ENCODE peak calls at places on chromosomes 4 and X, in nine cellular contexts. I is thoracic aorta, W is pancreas, P is psoas muscle, X is A549, U is upper lobe of right lung, V is sigmoid colon, M is BE2C, H is cardiac muscle cell. B is an unnamed sample.

GRCh38 chrX:94041881-94042280 is 367.9 kb downstream of the FAM133A start:
- DNase-seq in I (no peak), V (no peak), X (no peak), W (no peak), H (no peak), U (no peak), P (no peak), M (no peak), B (no peak)

GRCh38 chr4:147741190-147741788 is 9.4 kb downstream of the ARHGAP10 start:
- DNase-seq in P (no peak), W (no peak), M (no peak), U (no peak), X (no peak), I (no peak), H (peak; percentile 38), V (no peak), B (no peak)

GRCh38 chr4:2451821-2452785 is 16.8 kb upstream of the RNF4 start:
- DNase-seq in M (no peak), P (peak; percentile 44), H (no peak), V (peak; percentile 61), X (no peak), U (peak; percentile 52), I (no peak), W (no peak), B (no peak)

GRCh38 chr4:151260526-151260925 is 16.4 kb upstream of the PRSS48 start:
- DNase-seq in X (no peak), I (no peak), W (no peak), P (no peak), V (no peak), M (no peak), U (no peak), H (no peak), B (no peak)

GRCh38 chr4:47856713-47857112 is 18.8 kb upstream of the CORIN start:
- DNase-seq in H (no peak), P (no peak), X (no peak), I (no peak), U (no peak), V (no peak), W (no peak), M (no peak), B (no peak)

GRCh38 chr4:38523054-38523453 is 140.9 kb upstream of the KLF3 start:
- DNase-seq in H (no peak), I (no peak), V (no peak), M (no peak), U (no peak), P (no peak), X (no peak), W (no peak), B (no peak)

GRCh38 chr4:126874533-126874932 is 758.2 kb upstream of the INTU start:
- DNase-seq in V (no peak), H (no peak), X (no peak), M (no peak), U (no peak), P (no peak), I (no peak), W (no peak), B (no peak)

GRCh38 chr4:121107507-121107906 is 35.2 kb upstream of the NDNF start:
- DNase-seq in W (no peak), I (no peak), M (no peak), V (no peak), X (no peak), U (no peak), P (no peak), H (no peak), B (no peak)

DNA sequence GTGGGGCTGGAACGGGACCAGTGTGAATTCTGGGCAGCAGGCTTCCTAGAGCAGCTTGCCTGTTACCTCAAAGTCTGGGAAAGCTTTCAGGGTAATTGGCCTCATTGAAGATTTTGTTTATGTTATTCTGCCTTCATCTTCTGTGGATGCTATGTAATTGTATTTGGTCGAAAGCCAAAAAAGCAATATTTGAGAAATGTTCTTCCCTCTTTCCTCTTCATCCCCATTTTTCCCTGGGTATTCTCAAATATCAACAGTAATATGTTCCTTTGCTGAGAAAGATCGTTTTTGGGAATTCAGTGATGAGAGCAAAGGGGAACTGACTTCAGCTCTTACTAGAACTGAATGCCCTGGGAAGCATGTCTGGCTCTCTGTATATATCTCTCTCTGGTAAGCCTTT is 13.0 kb downstream of the TMEM131L start:
- DNase-seq in I (no peak), M (no peak), H (no peak), P (no peak), W (no peak), U (no peak), V (no peak), X (no peak), B (no peak)
- H3K4me1 ChIP-seq in I (peaks cover 45% of the 10 kb centered on the region), M (peaks cover 6% of the 10 kb centered on the region), H (no peaks in the 10 kb centered on the region), P (peaks cover 55% of the 10 kb centered on the region), W (peaks cover 13% of the 10 kb centered on the region), U (no peaks in the 10 kb centered on the region), V (peaks cover 36% of the 10 kb centered on the region), X (no peaks in the 10 kb centered on the region), B (no peaks in the 10 kb centered on the region)

GRCh38 chrX:97563531-97564133 is 679.9 kb downstream of the RPA4 start:
- DNase-seq in H (peak; percentile 79), V (peak; percentile 65), P (no peak), M (no peak), U (no peak), W (no peak), I (no peak), X (no peak), B (peak; percentile 29)
- H3K4me3 ChIP-seq in H (no peak overlapping the region), V (peak overlapping the region; percentile 29), P (peak overlapping the region; percentile 29), M (no peak overlapping the region), U (peak overlapping the region; percentile 31), W (no peak overlapping the region), I (peak overlapping the region; percentile 53), X (no peak overlapping the region), B (peak overlapping the region; percentile 9)

DNA sequence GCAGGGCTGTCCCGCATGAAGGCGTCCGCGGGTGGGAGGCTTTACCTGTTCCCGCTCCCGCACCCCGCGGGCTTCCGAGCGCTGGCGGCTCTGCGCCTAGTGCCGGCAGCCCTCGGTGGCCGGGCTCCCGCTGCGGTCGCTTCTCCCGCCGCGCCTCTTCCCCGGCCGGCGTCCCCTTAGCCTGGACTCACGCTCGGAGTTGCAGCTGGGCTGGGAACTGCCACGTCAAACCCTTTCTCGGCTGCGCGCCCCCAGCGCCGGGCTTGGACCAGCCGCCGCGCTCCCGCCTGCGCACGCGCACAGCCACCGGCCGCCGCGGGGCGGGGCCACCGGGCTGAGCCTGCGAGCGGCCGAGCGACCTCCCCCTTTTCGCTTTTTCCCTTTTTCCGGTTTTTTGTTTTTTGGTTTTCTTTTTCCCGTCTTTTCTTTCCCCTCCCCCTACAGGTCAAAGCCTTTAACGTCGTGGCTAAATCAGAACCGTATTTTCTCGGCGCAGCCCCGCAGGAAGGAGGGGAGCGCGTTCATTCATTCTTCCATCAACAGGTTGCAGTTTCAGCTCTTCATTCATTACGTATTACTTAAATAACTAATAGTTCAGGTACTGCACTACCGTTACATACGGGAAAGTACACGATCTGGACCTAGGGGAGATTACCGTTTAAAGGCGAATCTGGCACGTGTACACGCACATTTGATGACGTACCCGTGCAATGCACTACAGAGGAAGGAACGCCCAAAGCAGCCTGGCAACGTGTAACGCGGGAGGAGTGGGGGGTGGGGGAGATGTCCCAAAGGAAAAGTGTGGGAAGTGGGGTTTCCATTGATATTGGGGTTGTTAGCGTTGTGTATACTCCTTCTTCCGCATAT is at the start of gene SEC24D:
- DNase-seq in I (peak; percentile 57), W (peak; percentile 89), V (peak; percentile 95), X (peak; percentile 81), P (peak; percentile 95), U (peak; percentile 94), H (peak; percentile 92), M (peak; percentile 95), B (peak; percentile 89)
- TF ChIP-seq CTCF in I (no peak), W (no peak), V (no peak), X (no peak), P (no peak), U (no peak), H (no peak), M (no peak), B (no peak)

GRCh38 chr4:113575391-113575790 is 186.1 kb downstream of the CAMK2D start:
- DNase-seq in U (no peak), P (no peak), W (no peak), M (no peak), V (no peak), X (no peak), I (no peak), H (peak; percentile 77), B (no peak)
- H3K4me1 ChIP-seq in U (peaks cover 15% of the 10 kb centered on the region), P (peaks cover 30% of the 10 kb centered on the region), W (peaks cover 5% of the 10 kb centered on the region), M (no peaks in the 10 kb centered on the region), V (peaks cover 31% of the 10 kb centered on the region), X (peaks cover 11% of the 10 kb centered on the region), I (peaks cover 28% of the 10 kb centered on the region), H (peaks cover 16% of the 10 kb centered on the region), B (no peaks in the 10 kb centered on the region)

GRCh38 chr4:177611974-177612664 is 169.9 kb upstream of the AGA start:
- DNase-seq in I (no peak), M (no peak), H (no peak), X (no peak), U (no peak), W (no peak), V (no peak), P (no peak), B (no peak)
- H3K4me3 ChIP-seq in I (no peak overlapping the region), M (no peak overlapping the region), H (no peak overlapping the region), X (no peak overlapping the region), U (no peak overlapping the region), W (peak overlapping the region; percentile 1), V (no peak overlapping the region), P (no peak overlapping the region), B (no peak overlapping the region)

DNA sequence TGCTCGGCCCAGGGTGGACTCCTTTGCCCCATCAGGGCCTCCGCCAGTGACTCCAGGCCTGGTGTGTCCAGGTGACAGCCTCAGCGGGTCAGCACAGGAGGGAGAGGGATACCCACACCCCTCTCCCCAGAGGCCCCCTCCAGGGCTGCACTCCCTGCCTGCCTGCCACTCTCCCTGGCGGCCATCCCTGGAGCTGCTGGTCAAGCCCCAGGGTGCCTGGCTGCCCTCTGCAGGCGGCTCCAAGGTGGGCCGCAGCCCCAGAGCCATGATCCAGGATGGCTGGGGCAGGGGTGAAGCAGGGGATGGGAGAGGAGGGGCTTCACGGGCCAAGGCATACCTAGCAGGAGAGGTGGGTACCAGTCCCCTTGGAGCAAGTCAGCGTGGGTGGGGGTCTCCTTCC is 3.8 kb downstream of the FGFRL1 start:
- DNase-seq in H (no peak), V (no peak), I (no peak), M (no peak), U (no peak), P (no peak), W (no peak), X (no peak), B (no peak)
- TF ChIP-seq CTCF in H (no peak), V (no peak), I (no peak), M (no peak), U (no peak), P (no peak), W (no peak), X (no peak), B (no peak)

GRCh38 chr4:81564025-81564424 is 92.3 kb upstream of the RASGEF1B start:
- DNase-seq in M (no peak), H (no peak), X (no peak), V (no peak), P (no peak), U (no peak), W (no peak), I (no peak), B (no peak)
- H3K4me1 ChIP-seq in M (no peaks in the 10 kb centered on the region), H (no peaks in the 10 kb centered on the region), X (no peaks in the 10 kb centered on the region), V (peaks cover 10% of the 10 kb centered on the region), P (no peaks in the 10 kb centered on the region), U (peaks cover 23% of the 10 kb centered on the region), W (peaks cover 9% of the 10 kb centered on the region), I (peaks cover 16% of the 10 kb centered on the region), B (no peaks in the 10 kb centered on the region)

GRCh38 chr4:89134775-89135319 is 23.5 kb downstream of the TIGD2 start:
- DNase-seq in M (no peak), X (no peak), I (no peak), V (no peak), P (no peak), H (peak; percentile 94), U (no peak), W (no peak), B (no peak)
- H3K4me3 ChIP-seq in M (no peak overlapping the region), X (no peak overlapping the region), I (no peak overlapping the region), V (no peak overlapping the region), P (no peak overlapping the region), H (no peak overlapping the region), U (no peak overlapping the region), W (no peak overlapping the region), B (no peak overlapping the region)

B was measured in colonic mucosa.